ENCODE peak calls at places on chromosomes 12 and 14, in seven cellular contexts. T, V, I, Y, Z, W and Q are unnamed samples.

GRCh38 chr12:81598205-81598604 is 160.9 kb downstream of the PPFIA2 start:
- DNase-seq in Z (no peak), V (no peak), W (peak; percentile 26), T (no peak), I (no peak), Y (peak; percentile 4), Q (no peak)

GRCh38 chr12:56336361-56337167 is 2.1 kb upstream of the IL23A start:
- DNase-seq in W (no peak), I (no peak), T (no peak), V (no peak), Y (no peak), Z (no peak), Q (no peak)

GRCh38 chr14:61106627-61107147 is 125.6 kb downstream of the SLC38A6 start:
- DNase-seq in T (no peak), Y (no peak), Z (no peak), V (no peak), I (no peak), W (no peak), Q (no peak)

GRCh38 chr12:44510510-44510909 is 365.6 kb downstream of the NELL2 start:
- DNase-seq in Z (no peak), V (no peak), T (no peak), I (no peak), W (no peak), Y (no peak), Q (no peak)

GRCh38 chr12:51760231-51760630 is 88.3 kb downstream of the FIGNL2 start:
- DNase-seq in Z (no peak), V (no peak), W (peak; percentile 5), I (no peak), T (no peak), Y (no peak), Q (no peak)

GRCh38 chr12:111424793-111425251 is 19.1 kb downstream of the SH2B3 start:
- DNase-seq in W (no peak), Z (no peak), I (no peak), V (no peak), T (no peak), Y (no peak), Q (no peak)

GRCh38 chr14:55297611-55298323 is 26.5 kb downstream of the FBXO34 start:
- DNase-seq in I (no peak), Z (no peak), T (peak; percentile 45), V (no peak), Y (no peak), W (peak; percentile 48), Q (no peak)

GRCh38 chr12:100497105-100497795 is 23.6 kb downstream of the NR1H4 start:
- DNase-seq in V (no peak), Z (no peak), Y (no peak), T (no peak), W (peak; percentile 53), I (no peak), Q (no peak)

GRCh38 chr14:56860441-56860840 is 50.2 kb upstream of the OTX2 start:
- DNase-seq in W (no peak), Z (no peak), T (no peak), V (no peak), I (no peak), Y (no peak), Q (no peak)

GRCh38 chr12:104276192-104277131 is 27.1 kb upstream of the EID3 start:
- DNase-seq in W (peak; percentile 98), Y (no peak), Z (no peak), T (no peak), V (no peak), I (no peak), Q (no peak)